ENCODE peak calls at places on chromosomes 6 and 20, in eight cellular contexts. L, C, H, D, B, I, X and R are unnamed samples.

GRCh38 chr20:25273541-25274358 is 25.9 kb downstream of the PYGB start:
- DNase-seq in L (no peak), C (no peak), H (no peak), D (no peak), B (no peak), I (no peak), X (no peak), R (no peak)

GRCh38 chr20:50356962-50357782 is 153.0 kb upstream of the PTPN1 start:
- DNase-seq in L (no peak), C (no peak), H (no peak), D (no peak), B (no peak), I (no peak), X (no peak), R (no peak)

GRCh38 chr20:25276533-25277050 is 28.7 kb downstream of the PYGB start:
- DNase-seq in L (no peak), C (no peak), H (no peak), D (no peak), B (no peak), I (no peak), X (no peak), R (no peak)

GRCh38 chr6:101663099-101663498 is 269.6 kb downstream of the GRIK2 start:
- DNase-seq in L (no peak), C (no peak), H (no peak), D (no peak), B (no peak), I (no peak), X (no peak), R (no peak)

GRCh38 chr20:64158346-64159285 is 5.6 kb upstream of the MYT1 start:
- DNase-seq in L (no peak), C (no peak), H (peak), D (no peak), B (no peak), I (no peak), X (no peak), R (no peak)

GRCh38 chr20:11296951-11297350 is 620.7 kb upstream of the BTBD3 start:
- DNase-seq in L (no peak), C (no peak), H (no peak), D (no peak), B (no peak), I (peak), X (no peak), R (peak)

GRCh38 chr6:85186546-85187170 is 263.2 kb upstream of the NT5E start:
- DNase-seq in L (no peak), C (no peak), H (no peak), D (no peak), B (peak), I (no peak), X (peak), R (peak)

GRCh38 chr6:21201673-21202430 is 391.7 kb upstream of the SOX4 start:
- DNase-seq in L (no peak), C (no peak), H (peak), D (no peak), B (no peak), I (no peak), X (peak), R (no peak)

DNA sequence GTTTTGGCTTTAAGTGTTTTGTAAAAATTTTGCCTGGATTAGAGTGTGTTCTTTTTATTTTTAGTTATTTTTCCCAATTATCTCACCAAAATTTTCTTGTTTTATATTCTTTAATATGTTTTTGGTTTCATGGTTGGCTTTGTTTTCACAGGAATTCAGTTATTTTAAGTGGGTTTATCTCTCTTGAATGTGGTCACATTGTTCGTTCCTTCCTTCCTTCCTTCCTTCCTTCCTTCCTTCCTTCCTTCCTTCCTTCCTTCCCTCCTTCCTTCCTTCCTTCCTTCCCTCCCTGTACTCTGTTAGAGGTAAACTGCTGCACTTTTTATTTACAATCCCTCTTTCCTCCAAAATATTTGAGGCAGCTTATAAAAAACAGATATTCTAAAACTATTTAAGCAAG is 672.9 kb upstream of the CITED2 start:
- DNase-seq in L (no peak), C (no peak), H (no peak), D (no peak), B (no peak), I (no peak), X (no peak), R (no peak)
- H2AFZ ChIP-seq in L (no peak), C (no peak), H (no peak), D (no peak), B (no peak), I (no peak), X (no peak), R (no peak)

GRCh38 chr6:110285306-110286060 is 72.7 kb downstream of the METTL24 start:
- DNase-seq in L (no peak), C (no peak), H (no peak), D (no peak), B (peak), I (no peak), X (no peak), R (no peak)
- H2AFZ ChIP-seq in L (peak), C (no peak), H (no peak), D (no peak), B (no peak), I (peak), X (no peak), R (no peak)

DNA sequence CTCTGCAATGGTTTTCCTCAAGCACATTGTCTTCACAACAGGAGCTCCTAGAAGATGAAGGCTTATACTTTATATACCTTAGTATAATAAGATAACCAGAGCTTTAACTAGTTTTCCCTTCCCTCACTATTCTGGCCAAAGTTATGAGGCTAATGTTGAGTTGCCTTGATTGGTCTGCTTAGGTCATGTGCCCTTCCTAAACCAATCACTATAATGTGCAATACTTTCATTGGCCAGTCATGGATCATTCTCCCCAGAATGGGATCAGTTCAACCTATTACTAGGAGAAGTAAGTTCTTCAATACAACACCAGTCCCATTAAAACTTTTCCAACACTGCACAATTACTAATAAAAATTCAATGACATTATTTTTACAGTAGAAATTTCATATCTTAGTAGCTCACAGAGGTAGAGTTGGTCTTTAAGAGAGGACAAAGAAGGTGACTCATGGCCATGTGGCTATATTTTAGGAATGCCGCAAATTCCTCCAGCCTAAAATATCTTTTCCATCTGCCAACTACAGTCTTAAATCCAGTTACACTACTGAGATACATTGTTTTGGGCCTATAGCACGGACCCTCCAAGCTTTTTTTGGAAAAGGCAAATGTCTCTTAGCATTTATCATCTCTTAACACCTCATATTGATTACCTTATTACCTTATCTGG is 12.5 kb upstream of the POU3F2 start:
- DNase-seq in L (no peak), C (no peak), H (no peak), D (no peak), B (no peak), I (no peak), X (no peak), R (no peak)
- H2AFZ ChIP-seq in L (no peak), C (no peak), H (no peak), D (no peak), B (no peak), I (no peak), X (no peak), R (no peak)

GRCh38 chr6:111615916-111616612 is 10.4 kb upstream of the TRAF3IP2 start:
- DNase-seq in L (no peak), C (no peak), H (peak), D (no peak), B (no peak), I (no peak), X (no peak), R (peak)
- H2AFZ ChIP-seq in L (no peak), C (no peak), H (no peak), D (no peak), B (no peak), I (peak), X (no peak), R (no peak)

GRCh38 chr6:42745083-42745637 is 743 bp downstream of the TBCC start:
- DNase-seq in L (peak), C (peak), H (no peak), D (peak), B (peak), I (peak), X (no peak), R (peak)

GRCh38 chr6:42745638-42746451 is at the start of gene TBCC:
- DNase-seq in L (peak), C (peak), H (peak), D (peak), B (peak), I (peak), X (peak), R (peak)

GRCh38 chr6:42748241-42748898 is 2.5 kb upstream of the TBCC start:
- DNase-seq in L (no peak), C (no peak), H (no peak), D (no peak), B (peak), I (no peak), X (no peak), R (no peak)

GRCh38 chr6:42744351-42744890 is 1.5 kb downstream of the TBCC start:
- DNase-seq in L (no peak), C (no peak), H (no peak), D (no peak), B (peak), I (no peak), X (peak), R (no peak)

GRCh38 chr6:42746452-42747400 is 823 bp upstream of the TBCC start:
- DNase-seq in L (peak), C (peak), H (peak), D (peak), B (peak), I (peak), X (peak), R (peak)
- H2AFZ ChIP-seq in L (no peak), C (peak), H (peak), D (peak), B (peak), I (peak), X (peak), R (peak)

GRCh38 chr6:163522033-163522432 is 107.5 kb downstream of the QKI start:
- DNase-seq in L (no peak), C (no peak), H (no peak), D (no peak), B (no peak), I (no peak), X (no peak), R (no peak)
- H2AFZ ChIP-seq in L (no peak), C (no peak), H (no peak), D (no peak), B (no peak), I (no peak), X (no peak), R (no peak)

DNA sequence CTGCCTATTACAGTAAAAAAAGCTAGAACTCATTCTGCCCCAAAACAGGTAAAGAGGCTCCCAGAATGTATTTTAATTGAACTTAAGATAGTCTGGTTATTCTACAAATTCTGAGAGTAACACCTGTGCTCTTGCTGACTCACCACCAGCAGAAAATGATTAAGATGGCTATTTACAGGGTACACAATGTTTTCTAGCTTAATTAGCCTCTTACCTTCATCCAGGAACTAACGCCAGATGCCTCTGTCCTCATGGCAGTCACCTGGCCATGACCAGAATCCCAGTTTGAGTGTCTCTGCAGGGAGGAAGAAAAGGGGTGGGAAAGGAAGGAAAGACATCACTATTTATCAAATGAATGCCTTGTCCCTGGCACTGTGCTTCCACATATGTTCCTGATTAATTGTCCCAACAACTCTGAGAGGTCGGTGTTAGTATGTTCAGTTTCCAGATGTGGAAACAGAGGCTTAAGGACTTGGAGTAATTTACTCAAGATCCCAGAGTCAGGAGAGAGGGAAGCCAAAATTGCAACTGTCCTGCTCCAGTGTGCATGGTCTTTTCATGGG is 31.2 kb upstream of the PPP1R3G start:
- DNase-seq in L (no peak), C (peak), H (no peak), D (no peak), B (peak), I (no peak), X (no peak), R (no peak)
- H2AFZ ChIP-seq in L (no peak), C (peak), H (no peak), D (no peak), B (no peak), I (no peak), X (no peak), R (no peak)

DNA sequence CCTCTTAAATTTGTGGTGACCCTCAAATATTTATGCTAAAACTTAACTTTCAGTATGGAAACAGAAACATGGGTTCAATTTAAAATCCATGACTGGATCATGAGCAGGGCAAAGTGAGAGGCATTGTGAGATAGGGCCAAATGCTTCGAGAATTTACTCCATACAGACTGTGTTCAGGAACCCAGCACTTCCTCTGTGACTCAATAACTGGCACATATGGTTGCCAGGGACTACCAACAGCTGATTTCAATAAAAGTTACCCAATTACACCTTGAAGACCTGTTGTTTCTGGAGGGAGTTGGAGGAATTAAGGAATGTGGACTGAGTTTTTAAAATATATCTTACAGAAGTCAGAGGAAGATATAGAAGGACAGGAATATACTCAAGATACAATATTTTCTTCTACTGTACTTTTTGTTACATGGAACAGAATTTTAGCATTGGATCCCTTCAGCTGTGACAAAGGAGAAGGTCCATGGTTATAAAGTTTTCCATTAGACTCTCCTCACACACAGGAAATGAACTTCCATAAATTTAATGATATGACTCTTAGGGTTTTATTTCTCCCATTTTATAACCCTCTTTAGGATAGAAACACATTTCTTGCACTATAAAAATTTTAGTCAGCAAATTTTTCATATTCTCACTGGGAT is 258.5 kb downstream of the KHDC1L start:
- DNase-seq in L (no peak), C (no peak), H (no peak), D (no peak), B (peak), I (no peak), X (peak), R (peak)
- H2AFZ ChIP-seq in L (no peak), C (no peak), H (no peak), D (no peak), B (no peak), I (no peak), X (no peak), R (no peak)

DNA sequence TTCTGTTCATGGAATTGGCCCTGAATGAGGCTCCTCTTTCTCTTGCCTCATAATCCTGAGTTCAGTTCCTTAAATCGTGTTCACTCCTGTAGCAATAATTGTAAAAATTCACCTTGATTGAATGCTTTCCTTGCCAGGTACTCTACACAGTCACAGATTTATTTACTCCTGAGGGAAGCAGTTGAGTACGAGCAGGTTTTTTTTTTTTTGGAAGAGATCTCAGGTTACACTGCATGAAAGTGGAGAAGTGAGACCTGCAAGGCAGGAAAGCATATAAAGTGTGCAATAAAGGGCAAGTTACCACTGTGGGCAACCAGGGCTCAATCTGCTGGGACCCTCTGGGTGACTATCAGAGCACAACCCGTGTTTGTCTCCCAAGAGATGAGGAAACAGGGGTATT is 93.0 kb upstream of the DOK5 start:
- DNase-seq in L (no peak), C (no peak), H (peak), D (no peak), B (no peak), I (no peak), X (no peak), R (no peak)
- H2AFZ ChIP-seq in L (peak), C (no peak), H (no peak), D (no peak), B (no peak), I (peak), X (no peak), R (no peak)